ENCODE peak calls at places on chromosomes 4 and X, in seven cellular contexts. C is CD8-positive, alpha-beta T cell; G is spleen; M is MM.1S; D is lower lobe of right lung; V is IMR-90; R is esophagus squamous epithelium. F is an unnamed sample. For H3K4me1, the result is how much of the 10 kb centered on the place peaks cover.

GRCh38 chrX:134460861-134461218 is 875 bp downstream of the HPRT1 start:
- DNase-seq in C (no peak), G (no peak), M (peak), D (no peak), V (peak), R (no peak), F (no peak)

GRCh38 chrX:1595711-1596060 is 4.3 kb downstream of the AKAP17A start:
- DNase-seq in C (peak), G (peak), M (no peak), D (no peak), V (no peak), R (no peak), F (peak)

GRCh38 chr4:162498168-162498567 is 334.4 kb upstream of the FSTL5 start:
- DNase-seq in C (no peak), G (no peak), M (no peak), D (no peak), V (no peak), R (no peak), F (no peak)

GRCh38 chr4:6854098-6854744 is 55.4 kb upstream of the TBC1D14 start:
- DNase-seq in C (no peak), G (no peak), M (no peak), D (no peak), V (no peak), R (no peak), F (no peak)

GRCh38 chr4:155667538-155668511 is 1.2 kb downstream of the GUCY1A1 start:
- DNase-seq in C (no peak), G (peak), M (peak), D (peak), V (peak), R (no peak), F (peak)

GRCh38 chrX:47168495-47169073 is 23.6 kb downstream of the RBM10 start:
- DNase-seq in C (peak), G (peak), M (no peak), D (no peak), V (no peak), R (no peak), F (peak)

GRCh38 chr4:113069212-113069892 is 19.9 kb downstream of the ANK2 start:
- DNase-seq in C (no peak), G (no peak), M (no peak), D (no peak), V (no peak), R (no peak), F (no peak)

GRCh38 chrX:120653000-120653399 is 23.1 kb upstream of the C1GALT1C1 start:
- DNase-seq in C (no peak), G (no peak), M (no peak), D (no peak), V (no peak), R (no peak), F (no peak)

GRCh38 chr4:168273838-168274237 is 44.7 kb downstream of the DDX60 start:
- DNase-seq in C (no peak), G (no peak), M (no peak), D (no peak), V (no peak), R (no peak), F (no peak)

GRCh38 chr4:25839687-25840086 is 23.1 kb downstream of the SEL1L3 start:
- DNase-seq in C (no peak), G (no peak), M (no peak), D (no peak), V (no peak), R (no peak), F (no peak)

GRCh38 chrX:53683556-53684414 is 2.7 kb downstream of the HUWE1 start:
- DNase-seq in C (peak), G (peak), M (peak), D (peak), V (peak), R (peak), F (peak)

GRCh38 chr4:126479709-126480108 is 1153.0 kb upstream of the INTU start:
- DNase-seq in C (no peak), G (no peak), M (no peak), D (no peak), V (no peak), R (no peak), F (no peak)

GRCh38 chr4:159464302-159464701 is 361.4 kb downstream of the RAPGEF2 start:
- DNase-seq in C (no peak), G (no peak), M (no peak), D (no peak), V (no peak), R (no peak), F (no peak)

GRCh38 chrX:87338510-87338909 is 179.1 kb upstream of the KLHL4 start:
- DNase-seq in C (no peak), G (no peak), M (peak), D (no peak), V (peak), R (no peak), F (no peak)

GRCh38 chr4:5381981-5382441 is 326.3 kb downstream of the EVC2 start:
- DNase-seq in C (no peak), G (no peak), M (no peak), D (no peak), V (peak), R (no peak), F (no peak)

GRCh38 chrX:41409006-41409405 is 38.1 kb upstream of the NYX start:
- DNase-seq in C (no peak), G (no peak), M (no peak), D (no peak), V (no peak), R (no peak), F (no peak)

GRCh38 chr4:188989371-188989770 is 850.1 kb downstream of the TRIML1 start:
- DNase-seq in C (no peak), G (no peak), M (no peak), D (no peak), V (no peak), R (no peak), F (no peak)

GRCh38 chrX:30414144-30414543 is 105.0 kb upstream of the NR0B1 start:
- DNase-seq in C (no peak), G (no peak), M (no peak), D (no peak), V (no peak), R (no peak), F (no peak)

GRCh38 chr4:41753942-41754341 is 5.4 kb upstream of the PHOX2B start:
- DNase-seq in C (no peak), G (no peak), M (no peak), D (no peak), V (no peak), R (no peak), F (no peak)

GRCh38 chr4:112968456-112969159 is 80.8 kb upstream of the ANK2 start:
- DNase-seq in C (no peak), G (no peak), M (no peak), D (no peak), V (peak), R (no peak), F (no peak)

GRCh38 chr4:45946699-45947098 is 177.2 kb downstream of the GABRG1 start:
- DNase-seq in C (no peak), G (no peak), M (no peak), D (no peak), V (no peak), R (no peak), F (no peak)

GRCh38 chr4:164731827-164732474 is 22.0 kb upstream of the SMIM31 start:
- DNase-seq in C (peak), G (no peak), M (peak), D (no peak), V (peak), R (no peak), F (no peak)

GRCh38 chr4:7150083-7150635 is 42.2 kb upstream of the SORCS2 start:
- DNase-seq in C (no peak), G (no peak), M (no peak), D (no peak), V (no peak), R (no peak), F (no peak)

GRCh38 chrX:12779534-12779933 is 11.7 kb upstream of the PRPS2 start:
- DNase-seq in C (no peak), G (no peak), M (no peak), D (no peak), V (no peak), R (no peak), F (no peak)

GRCh38 chr4:150207871-150208270 is 129.6 kb downstream of the DCLK2 start:
- DNase-seq in C (no peak), G (no peak), M (no peak), D (no peak), V (peak), R (no peak), F (no peak)

GRCh38 chr4:31054295-31054694 is 334.1 kb downstream of the PCDH7 start:
- DNase-seq in C (no peak), G (no peak), M (peak), D (no peak), V (no peak), R (no peak), F (no peak)

GRCh38 chr4:151801547-151802516 is 41.0 kb upstream of the GATB start:
- DNase-seq in C (peak), G (no peak), M (peak), D (peak), V (peak), R (no peak), F (no peak)

GRCh38 chrX:111180750-111181240 is 84.8 kb downstream of the PAK3 start:
- DNase-seq in C (no peak), G (no peak), M (no peak), D (no peak), V (no peak), R (no peak), F (no peak)

GRCh38 chr4:115763051-115763450 is 649.6 kb upstream of the NDST4 start:
- DNase-seq in C (no peak), G (no peak), M (no peak), D (no peak), V (no peak), R (no peak), F (no peak)

DNA sequence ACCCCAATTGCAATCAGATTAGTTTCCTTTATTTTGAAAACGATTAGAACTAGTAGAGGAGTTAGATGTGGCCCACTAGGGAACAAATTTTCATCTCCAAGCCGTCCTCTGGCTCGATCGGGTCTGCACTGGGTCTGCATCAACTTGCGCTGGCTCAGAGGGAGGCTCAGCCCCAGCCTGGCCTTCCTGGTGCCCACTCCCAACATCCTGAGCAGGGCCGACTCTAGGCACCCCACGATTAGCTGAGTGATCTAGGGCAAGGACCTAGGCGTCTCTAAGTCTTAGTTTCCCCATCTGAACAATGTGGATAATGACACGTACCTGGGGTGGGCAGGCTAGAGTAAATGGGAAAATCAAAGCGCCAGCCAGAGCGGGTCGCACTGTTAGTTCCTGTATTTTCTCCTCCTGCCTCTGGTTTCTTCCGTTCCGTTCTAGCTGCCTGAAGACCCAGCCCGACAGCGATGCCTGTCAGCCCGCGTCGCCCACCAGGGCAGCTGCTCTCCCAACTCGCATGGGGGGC is 7.7 kb upstream of the HAND2 start:
- DNase-seq in C (no peak), G (no peak), M (no peak), D (no peak), V (no peak), R (no peak), F (no peak)
- H3K4me1 ChIP-seq in C (under half), G (under half), M (under half), D (under half), V (under half), R (under half), F (under half)

GRCh38 chr4:153517159-153517558 is 51.0 kb downstream of the TMEM131L start:
- DNase-seq in C (no peak), G (no peak), M (no peak), D (no peak), V (no peak), R (no peak), F (no peak)

GRCh38 chr4:153518637-153519384 is 52.7 kb downstream of the TMEM131L start:
- DNase-seq in C (no peak), G (no peak), M (no peak), D (no peak), V (peak), R (no peak), F (no peak)

GRCh38 chr4:153519677-153520076 is 53.5 kb downstream of the TMEM131L start:
- DNase-seq in C (no peak), G (no peak), M (no peak), D (no peak), V (no peak), R (no peak), F (no peak)

GRCh38 chr4:153520227-153520626 is 54.1 kb downstream of the TMEM131L start:
- DNase-seq in C (no peak), G (no peak), M (no peak), D (no peak), V (no peak), R (no peak), F (no peak)

GRCh38 chr4:153518001-153518400 is 51.8 kb downstream of the TMEM131L start:
- DNase-seq in C (no peak), G (no peak), M (no peak), D (no peak), V (peak), R (no peak), F (no peak)
- H3K4me1 ChIP-seq in C (half or more), G (half or more), M (under half), D (under half), V (under half), R (under half), F (under half)

GRCh38 chr4:140097572-140097971 is 56.4 kb downstream of the MAML3 start:
- DNase-seq in C (no peak), G (no peak), M (no peak), D (no peak), V (no peak), R (no peak), F (no peak)
- H3K4me1 ChIP-seq in C (half or more), G (half or more), M (under half), D (half or more), V (under half), R (under half), F (half or more)

DNA sequence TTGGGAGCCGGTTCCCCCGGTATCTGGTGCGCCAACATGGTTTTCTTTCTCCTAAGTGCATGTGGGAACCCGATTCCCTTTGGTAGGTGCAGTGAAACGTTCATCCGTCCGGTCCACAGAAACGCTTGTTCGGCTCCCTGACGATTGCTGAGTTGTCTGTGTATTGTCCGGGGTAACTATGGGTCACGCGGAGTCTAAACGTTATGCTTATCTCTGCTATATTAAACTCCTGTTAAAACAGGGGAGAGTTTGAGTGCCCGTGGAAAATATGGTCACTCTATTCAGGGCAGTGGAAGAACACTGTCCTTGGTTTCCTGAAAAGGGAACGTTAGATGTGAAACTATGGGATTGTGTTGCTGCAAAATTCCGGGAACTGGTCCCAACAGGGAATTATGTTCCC is 32.4 kb upstream of the MGST2 start:
- DNase-seq in C (no peak), G (no peak), M (no peak), D (no peak), V (no peak), R (no peak), F (no peak)
- H3K4me1 ChIP-seq in C (under half), G (under half), M (under half), D (under half), V (under half), R (under half), F (under half)

GRCh38 chr4:1714303-1715001 is 2.3 kb upstream of the SLBP start:
- DNase-seq in C (no peak), G (peak), M (peak), D (no peak), V (no peak), R (no peak), F (peak)

GRCh38 chr4:1718095-1718850 is 2.9 kb downstream of the TMEM129 start:
- DNase-seq in C (no peak), G (peak), M (no peak), D (no peak), V (no peak), R (no peak), F (peak)

GRCh38 chr4:1715002-1715761 is 3.1 kb upstream of the SLBP start:
- DNase-seq in C (no peak), G (peak), M (no peak), D (no peak), V (no peak), R (no peak), F (peak)

GRCh38 chr4:1717129-1718094 is 3.7 kb downstream of the TMEM129 start:
- DNase-seq in C (no peak), G (peak), M (no peak), D (no peak), V (no peak), R (no peak), F (peak)

DNA sequence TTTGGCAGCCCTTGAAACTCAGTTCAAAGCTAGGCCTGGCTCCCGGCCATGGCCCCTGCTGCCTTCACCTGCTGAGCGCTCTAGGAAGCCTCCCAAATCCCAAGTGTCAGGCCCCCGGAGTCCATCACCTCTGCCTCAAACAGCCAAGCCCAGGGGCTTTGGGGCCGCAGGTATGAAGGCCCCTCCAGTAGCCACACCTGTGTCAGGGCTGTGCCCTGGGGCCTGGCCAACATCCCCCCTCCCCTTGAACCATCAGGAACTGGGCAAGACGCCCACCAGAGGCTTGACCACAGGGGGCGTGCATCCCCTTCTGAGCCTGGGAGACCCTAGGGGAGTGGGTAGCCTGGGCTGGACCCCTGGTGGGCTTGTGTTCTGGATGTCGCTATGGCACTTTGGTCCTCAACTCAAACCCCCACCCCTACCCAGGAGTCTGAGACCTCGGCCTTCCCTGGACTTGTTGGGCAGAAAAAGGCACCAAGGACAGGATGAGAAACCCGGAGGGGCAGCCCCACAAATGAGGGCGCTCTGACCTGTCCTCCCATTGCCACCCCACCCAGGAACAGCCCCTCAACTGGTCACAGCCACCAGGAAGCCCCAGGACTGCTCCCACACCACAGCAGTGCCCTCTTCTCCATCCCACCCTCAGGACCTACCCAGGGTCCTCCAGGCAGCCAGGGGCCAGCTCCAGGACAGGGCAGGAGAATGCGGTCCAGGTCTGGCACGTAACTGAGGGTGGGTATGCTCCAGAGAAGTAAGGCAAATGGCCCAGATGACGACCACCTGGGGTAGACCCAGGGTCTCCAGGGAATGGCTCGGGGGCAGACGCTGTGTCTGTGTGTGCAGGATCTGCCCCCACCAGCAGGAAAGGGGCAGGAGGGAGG is 4.2 kb upstream of the SLBP start:
- DNase-seq in C (no peak), G (peak), M (no peak), D (no peak), V (no peak), R (no peak), F (peak)
- H3K4me1 ChIP-seq in C (under half), G (half or more), M (under half), D (half or more), V (under half), R (under half), F (under half)

GRCh38 chr4:87030124-87030523 is 95.3 kb downstream of the AFF1 start:
- DNase-seq in C (no peak), G (no peak), M (no peak), D (no peak), V (no peak), R (no peak), F (no peak)

GRCh38 chr4:87030606-87031441 is 96.0 kb downstream of the AFF1 start:
- DNase-seq in C (no peak), G (no peak), M (no peak), D (no peak), V (peak), R (no peak), F (no peak)

GRCh38 chr4:87031946-87032345 is 97.1 kb downstream of the AFF1 start:
- DNase-seq in C (no peak), G (no peak), M (no peak), D (no peak), V (no peak), R (no peak), F (no peak)

GRCh38 chr4:87026795-87027495 is 92.1 kb downstream of the AFF1 start:
- DNase-seq in C (no peak), G (no peak), M (no peak), D (no peak), V (no peak), R (no peak), F (no peak)

GRCh38 chr4:87029356-87029755 is 94.5 kb downstream of the AFF1 start:
- DNase-seq in C (no peak), G (no peak), M (no peak), D (no peak), V (no peak), R (no peak), F (no peak)
- H3K4me1 ChIP-seq in C (under half), G (half or more), M (under half), D (half or more), V (under half), R (half or more), F (half or more)

GRCh38 chr4:40234519-40235039 is 37.7 kb downstream of the RHOH start:
- DNase-seq in C (peak), G (no peak), M (no peak), D (no peak), V (no peak), R (no peak), F (no peak)

GRCh38 chr4:40231464-40231863 is 34.6 kb downstream of the RHOH start:
- DNase-seq in C (peak), G (no peak), M (no peak), D (no peak), V (no peak), R (no peak), F (no peak)

GRCh38 chr4:40233227-40233626 is 36.4 kb downstream of the RHOH start:
- DNase-seq in C (no peak), G (no peak), M (no peak), D (no peak), V (no peak), R (no peak), F (no peak)

GRCh38 chr4:40228497-40229365 is 31.9 kb downstream of the RHOH start:
- DNase-seq in C (peak), G (no peak), M (peak), D (no peak), V (no peak), R (no peak), F (no peak)

GRCh38 chr4:40232610-40233009 is 35.8 kb downstream of the RHOH start:
- DNase-seq in C (no peak), G (no peak), M (no peak), D (no peak), V (no peak), R (no peak), F (no peak)
- H3K4me1 ChIP-seq in C (half or more), G (half or more), M (under half), D (under half), V (under half), R (under half), F (under half)

GRCh38 chr4:10108818-10109783 is 7.5 kb downstream of the WDR1 start:
- DNase-seq in C (no peak), G (no peak), M (no peak), D (no peak), V (peak), R (no peak), F (no peak)
- H3K4me1 ChIP-seq in C (half or more), G (half or more), M (half or more), D (half or more), V (half or more), R (half or more), F (half or more)

F was measured in upper lobe of right lung.